ENCODE peak calls at places on chromosomes 1 and 21, in eight cellular contexts. P is fibroblast of lung; O is fibroblast of the aortic adventitia; K is CD4-positive, alpha-beta T cell; U is neural crest cell; H is brain microvascular endothelial cell; J is AG09319; C is mammary epithelial cell. N is an unnamed sample.

GRCh38 chr21:37660709-37661108 is 255.5 kb downstream of the KCNJ6 start:
- DNase-seq in O (no peak), K (no peak), C (no peak), H (no peak), P (no peak), J (no peak), U (no peak), N (no peak)

GRCh38 chr1:155911156-155912055 is at the start of gene RIT1:
- DNase-seq in U (peak; percentile 73), P (peak; percentile 72), H (peak; percentile 68), J (no peak), O (peak; percentile 74), K (peak; percentile 81), C (peak; percentile 69), N (peak; percentile 50)

GRCh38 chr1:43951021-43951985 is 4.6 kb downstream of the IPO13 start:
- DNase-seq in H (no peak), J (no peak), P (no peak), C (no peak), K (no peak), O (peak; percentile 18), U (no peak), N (no peak)

GRCh38 chr1:43783671-43784205 is 76.4 kb downstream of the ST3GAL3 start:
- DNase-seq in H (no peak), C (peak; percentile 93), U (no peak), K (no peak), P (peak; percentile 50), O (peak; percentile 27), J (no peak), N (no peak)

GRCh38 chr21:14382486-14382834 is 486 bp downstream of the HSPA13 start:
- DNase-seq in H (peak; percentile 2), U (no peak), K (no peak), C (no peak), P (peak; percentile 26), J (no peak), O (peak; percentile 52), N (no peak)

GRCh38 chr1:1306070-1306660 is 1.6 kb downstream of the ACAP3 start:
- DNase-seq in C (no peak), P (no peak), H (no peak), O (peak; percentile 24), K (no peak), U (no peak), J (no peak), N (no peak)

GRCh38 chr21:42171091-42172053 is 47.6 kb upstream of the ABCG1 start:
- DNase-seq in K (no peak), C (peak; percentile 87), U (no peak), O (no peak), P (no peak), J (no peak), H (no peak), N (no peak)

GRCh38 chr1:181451661-181452060 is 31.7 kb upstream of the CACNA1E start:
- DNase-seq in U (no peak), O (no peak), C (no peak), J (no peak), P (no peak), K (no peak), H (no peak), N (no peak)

GRCh38 chr21:41888749-41889376 is 9.7 kb upstream of the PRDM15 start:
- DNase-seq in O (no peak), C (no peak), K (no peak), H (no peak), J (no peak), P (no peak), U (no peak), N (no peak)

GRCh38 chr1:10635385-10635896 is 160.7 kb downstream of the PEX14 start:
- DNase-seq in P (peak; percentile 50), C (peak; percentile 94), O (peak; percentile 4), J (no peak), U (no peak), H (no peak), K (no peak), N (no peak)

GRCh38 chr21:36210779-36211659 is 54.4 kb downstream of the DOP1B start:
- DNase-seq in C (no peak), O (no peak), H (no peak), K (no peak), P (peak; percentile 33), U (no peak), J (no peak), N (no peak)

GRCh38 chr1:186740324-186740723 is 60.1 kb upstream of the PTGS2 start:
- DNase-seq in K (no peak), J (no peak), C (no peak), H (no peak), U (no peak), P (no peak), O (no peak), N (no peak)

GRCh38 chr1:149846600-149847466 is 52.5 kb upstream of the BOLA1 start:
- DNase-seq in H (no peak), O (no peak), C (no peak), J (no peak), U (peak; percentile 0), P (no peak), K (no peak), N (no peak)

GRCh38 chr21:36127977-36128376 is 6.9 kb upstream of the CBR3 start:
- DNase-seq in O (no peak), K (no peak), J (no peak), U (no peak), C (no peak), H (no peak), P (no peak), N (no peak)

GRCh38 chr21:33937146-33937545 is 21.5 kb upstream of the ATP5PO start:
- DNase-seq in P (no peak), K (no peak), H (no peak), U (no peak), C (no peak), O (no peak), J (no peak), N (no peak)

GRCh38 chr21:35086357-35086756 is 37.3 kb upstream of the RUNX1 start:
- DNase-seq in O (peak; percentile 59), K (no peak), J (no peak), U (no peak), H (peak; percentile 34), P (peak; percentile 65), C (peak; percentile 81), N (no peak)
- TF ChIP-seq CTCF in O (no peak), K (no peak), J (no peak), U (no peak), H (no peak), P (no peak), C (no peak), N (no peak)

DNA sequence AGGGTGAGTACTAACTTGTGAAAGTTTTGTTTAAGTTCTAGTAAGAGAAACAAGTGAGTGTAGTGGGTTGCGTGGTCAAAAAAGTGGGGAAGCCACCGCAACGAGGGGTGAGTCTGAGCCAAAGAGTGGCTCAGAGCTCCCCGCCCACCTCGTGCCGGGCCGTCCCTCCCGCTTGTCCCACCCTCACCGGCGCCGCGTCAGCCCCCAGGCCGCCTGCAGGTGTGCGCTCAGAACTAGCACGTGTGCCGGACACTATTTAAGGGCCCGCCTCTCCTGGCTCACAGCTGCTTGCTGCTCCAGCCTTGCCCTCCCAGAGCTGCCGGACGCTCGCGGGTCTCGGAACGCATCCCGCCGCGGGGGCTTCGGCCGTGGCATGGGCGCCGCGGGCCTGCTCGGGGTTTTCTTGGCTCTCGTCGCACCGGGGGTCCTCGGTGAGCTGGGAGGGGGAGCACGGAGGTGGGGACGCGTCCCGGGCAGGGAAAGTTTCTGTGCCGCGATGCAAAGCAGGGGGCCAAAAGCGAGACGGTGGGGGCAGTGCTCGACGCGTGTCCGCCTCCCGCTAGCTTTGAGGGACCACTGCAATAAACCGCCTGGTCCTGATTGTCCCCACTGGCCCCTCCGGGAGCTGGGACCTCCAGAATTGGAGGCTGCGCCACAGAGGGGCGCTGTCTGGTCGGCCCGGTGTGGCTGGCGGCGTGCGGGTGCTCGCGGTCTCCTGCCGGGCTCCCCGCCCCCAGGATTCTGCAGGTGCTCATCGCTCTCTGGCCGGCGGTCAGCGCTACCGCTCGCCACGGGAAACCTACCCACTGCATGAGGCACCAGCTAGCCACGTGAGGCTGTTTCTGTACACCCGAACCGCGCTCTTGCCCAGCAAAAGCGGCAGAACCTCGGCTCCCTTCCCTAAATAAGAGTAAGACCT is at the start of gene CR2:
- DNase-seq in P (peak; percentile 3), J (no peak), K (peak; percentile 14), O (no peak), C (peak; percentile 21), U (peak; percentile 7), H (no peak), N (no peak)
- TF ChIP-seq CTCF in P (peak; percentile 3), J (no peak), K (peak; percentile 46), O (no peak), C (no peak), U (peak; percentile 47), H (peak; percentile 18), N (no peak)

GRCh38 chr1:27554777-27555699 is 48.9 kb downstream of the AHDC1 start:
- DNase-seq in O (peak; percentile 61), K (no peak), C (no peak), J (no peak), H (no peak), P (no peak), U (no peak), N (no peak)

GRCh38 chr1:27556435-27556780 is 47.5 kb downstream of the AHDC1 start:
- DNase-seq in K (no peak), P (no peak), H (no peak), O (no peak), C (no peak), J (no peak), U (no peak), N (no peak)

GRCh38 chr1:27557596-27558340 is 46.2 kb downstream of the AHDC1 start:
- DNase-seq in J (no peak), K (no peak), P (peak; percentile 48), H (no peak), C (peak; percentile 87), O (peak; percentile 28), U (no peak), N (no peak)

GRCh38 chr1:27555700-27556424 is 48.1 kb downstream of the AHDC1 start:
- DNase-seq in U (no peak), C (no peak), J (no peak), K (peak; percentile 41), H (no peak), O (peak; percentile 68), P (no peak), N (no peak)

GRCh38 chr1:27556781-27557595 is 47.0 kb downstream of the AHDC1 start:
- DNase-seq in K (peak; percentile 69), H (peak; percentile 91), J (peak; percentile 89), O (peak; percentile 96), P (peak; percentile 96), U (peak; percentile 83), C (peak; percentile 94), N (peak; percentile 84)
- TF ChIP-seq CTCF in K (peak; percentile 94), H (peak; percentile 92), J (peak; percentile 91), O (peak; percentile 97), P (peak; percentile 86), U (peak; percentile 95), C (peak; percentile 67), N (peak; percentile 81)

DNA sequence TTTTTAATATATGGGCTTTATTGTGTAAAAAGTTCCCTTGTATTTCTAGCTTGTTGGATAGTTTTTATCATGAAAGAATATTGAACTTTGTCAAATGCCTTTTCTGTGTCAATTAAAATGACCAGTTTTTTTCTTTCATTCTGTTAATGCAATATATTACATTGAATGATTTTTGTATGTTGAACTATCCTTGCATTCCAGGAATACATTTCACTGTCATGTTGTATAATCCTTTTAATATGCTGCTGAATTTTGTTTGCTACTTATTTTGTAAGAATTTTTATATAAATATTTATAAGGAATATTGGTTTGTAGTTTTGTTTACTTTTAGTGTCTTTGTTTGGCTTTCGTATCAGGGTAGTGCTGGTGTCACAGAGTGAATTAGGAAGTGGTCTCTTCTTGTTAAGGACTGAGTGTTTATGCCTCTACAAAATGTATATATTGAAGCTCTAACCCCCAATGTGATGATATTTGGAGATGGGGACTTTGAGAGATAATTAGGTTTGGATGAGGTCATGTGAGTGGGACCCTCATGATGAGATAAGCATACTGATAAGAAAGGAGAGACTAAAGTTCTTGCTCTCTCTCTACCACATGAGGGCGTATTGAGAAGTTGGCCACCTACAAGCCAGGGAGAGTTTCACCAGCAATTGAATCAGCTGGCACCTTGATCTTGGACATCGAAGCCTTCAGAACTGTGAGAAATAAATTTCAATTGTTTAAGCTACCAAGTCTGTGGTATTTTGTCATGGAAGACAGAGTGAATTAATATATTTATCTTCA is 12.0 kb upstream of the SLAMF6 start:
- DNase-seq in J (no peak), O (no peak), P (no peak), H (no peak), C (no peak), U (no peak), K (no peak), N (no peak)
- TF ChIP-seq CTCF in J (no peak), O (no peak), P (no peak), H (no peak), C (no peak), U (no peak), K (no peak), N (no peak)

N was measured in omental fat pad.